ENCODE peak calls at places on chromosomes 16 and 17, in nine cellular contexts. Q is NT2/D1, B is fibroblast of lung, J is neural progenitor cell, K is psoas muscle, H is ovary, G is cardiac muscle cell, T is PC-3, S is H9. C is an unnamed sample.

GRCh38 chr16:27317320-27317719 is 3.5 kb downstream of the IL4R start:
- DNase-seq in J (no peak), T (no peak), Q (no peak), K (no peak), B (no peak), H (peak; percentile 18), S (no peak), G (no peak), C (peak; percentile 83)

GRCh38 chr17:64661981-64662773 is at the start of gene SMURF2:
- DNase-seq in B (peak; percentile 63), G (peak; percentile 74), T (peak; percentile 74), J (peak; percentile 90), Q (peak; percentile 42), H (peak; percentile 84), S (peak; percentile 90), K (peak; percentile 89), C (peak; percentile 79)

GRCh38 chr16:84357191-84357651 is 11.1 kb upstream of the ATP2C2 start:
- DNase-seq in Q (no peak), G (peak; percentile 46), K (no peak), T (peak; percentile 81), H (no peak), S (no peak), J (no peak), B (peak; percentile 73), C (peak; percentile 66)

GRCh38 chr16:83899272-83899897 is 470 bp downstream of the MLYCD start:
- DNase-seq in S (peak; percentile 58), K (peak; percentile 74), J (peak; percentile 82), T (peak; percentile 21), H (peak; percentile 70), G (peak; percentile 73), B (peak; percentile 71), Q (peak; percentile 48), C (peak; percentile 48)

GRCh38 chr16:83245061-83245460 is 562.7 kb upstream of the HSBP1 start:
- DNase-seq in H (no peak), G (peak; percentile 26), Q (no peak), T (no peak), J (no peak), B (peak; percentile 46), S (no peak), K (no peak), C (no peak)

GRCh38 chr17:17041018-17041521 is 1.2 kb upstream of the MPRIP start:
- DNase-seq in B (peak; percentile 47), K (peak; percentile 84), J (no peak), H (peak; percentile 32), T (peak; percentile 82), G (no peak), Q (no peak), S (no peak), C (peak; percentile 49)

GRCh38 chr16:21650517-21650916 is 1.9 kb downstream of the IGSF6 start:
- DNase-seq in H (no peak), T (no peak), B (no peak), G (peak; percentile 67), S (no peak), J (no peak), K (no peak), Q (no peak), C (no peak)

GRCh38 chr16:81855552-81856153 is 76.6 kb downstream of the PLCG2 start:
- DNase-seq in G (no peak), S (no peak), J (no peak), T (no peak), Q (no peak), H (no peak), B (no peak), K (no peak), C (no peak)

GRCh38 chr16:21971856-21972255 is 18.7 kb downstream of the UQCRC2 start:
- DNase-seq in B (no peak), K (no peak), Q (no peak), G (no peak), S (no peak), H (no peak), J (no peak), T (no peak), C (no peak)

GRCh38 chr16:75225092-75225491 is 6.3 kb downstream of the CTRB1 start:
- DNase-seq in J (no peak), K (peak; percentile 52), S (no peak), G (no peak), B (peak; percentile 51), Q (no peak), H (no peak), T (no peak), C (no peak)

GRCh38 chr17:79936661-79937434 is 97.6 kb upstream of the CBX4 start:
- DNase-seq in J (no peak), H (peak; percentile 45), B (no peak), S (no peak), K (peak; percentile 51), G (no peak), Q (no peak), T (no peak), C (no peak)

GRCh38 chr17:36534117-36534880 is at the start of gene MYO19:
- DNase-seq in T (peak; percentile 66), G (peak; percentile 66), Q (no peak), H (peak; percentile 83), B (peak; percentile 58), J (peak; percentile 92), S (peak; percentile 89), K (peak; percentile 84), C (peak; percentile 95)

GRCh38 chr16:637081-638018 is 1.2 kb upstream of the METTL26 start:
- DNase-seq in B (peak; percentile 78), S (peak; percentile 90), K (peak; percentile 96), Q (no peak), T (peak; percentile 71), J (peak; percentile 73), G (peak; percentile 94), H (peak; percentile 93), C (no peak)

GRCh38 chr16:27407158-27407557 is 5.2 kb downstream of the IL21R start:
- DNase-seq in H (no peak), J (no peak), Q (no peak), T (no peak), S (no peak), K (no peak), B (no peak), G (no peak), C (no peak)

GRCh38 chr17:4529533-4530152 is 25.5 kb downstream of the MYBBP1A start:
- DNase-seq in G (no peak), K (no peak), S (no peak), Q (no peak), H (no peak), T (no peak), J (no peak), B (no peak), C (no peak)
- H3K27me3 ChIP-seq in G (no peaks in the 10 kb centered on the region), K (no peaks in the 10 kb centered on the region), S (peaks cover 6% of the 10 kb centered on the region), Q (peaks cover 64% of the 10 kb centered on the region), H (no peaks in the 10 kb centered on the region), T (no peaks in the 10 kb centered on the region), J (peaks cover 21% of the 10 kb centered on the region), B (peaks cover 6% of the 10 kb centered on the region), C (peaks cover 58% of the 10 kb centered on the region)

GRCh38 chr17:77462101-77462500 is 321.3 kb downstream of the SEC14L1 start:
- DNase-seq in B (no peak), S (no peak), G (no peak), T (no peak), H (no peak), J (no peak), K (no peak), Q (no peak), C (no peak)

GRCh38 chr17:77461277-77462057 is 320.7 kb downstream of the SEC14L1 start:
- DNase-seq in B (no peak), S (no peak), H (no peak), J (no peak), K (no peak), T (no peak), Q (no peak), G (no peak), C (no peak)

GRCh38 chr17:77459018-77459755 is 318.4 kb downstream of the SEC14L1 start:
- DNase-seq in J (no peak), B (no peak), Q (no peak), K (no peak), S (no peak), G (no peak), T (no peak), H (no peak), C (no peak)

GRCh38 chr17:77458202-77459017 is 317.6 kb downstream of the SEC14L1 start:
- DNase-seq in J (no peak), K (no peak), H (no peak), G (no peak), S (no peak), T (no peak), Q (no peak), B (no peak), C (no peak)

DNA sequence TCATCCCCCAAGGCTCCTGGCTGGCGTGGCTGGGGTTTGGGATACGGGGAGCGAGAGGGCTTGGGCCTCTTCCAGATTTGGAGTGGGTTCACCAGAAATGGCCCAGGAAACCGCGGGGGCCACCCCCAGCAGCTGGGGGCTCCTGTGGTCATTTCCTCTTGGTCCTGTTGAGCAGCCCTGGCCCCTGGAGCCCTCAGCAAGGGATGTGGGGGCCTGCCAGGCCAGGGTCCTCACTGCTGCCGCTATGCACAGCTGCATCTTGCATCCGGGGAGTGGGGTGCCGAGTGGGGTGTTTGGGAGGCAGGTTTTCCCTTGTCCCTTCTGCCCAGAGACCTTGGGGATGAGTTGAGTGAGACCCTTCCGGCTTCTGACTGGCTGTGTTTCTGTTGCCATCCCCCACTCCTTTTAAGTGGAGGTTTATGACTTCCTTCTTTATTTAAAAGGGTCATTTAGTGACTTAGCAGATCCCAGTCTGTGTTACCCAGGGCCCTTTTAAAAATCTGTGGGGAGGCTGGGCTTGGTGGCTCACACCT is 319.8 kb downstream of the SEC14L1 start:
- DNase-seq in G (no peak), J (no peak), B (no peak), T (no peak), H (no peak), Q (no peak), S (no peak), K (peak; percentile 40), C (no peak)
- H3K4me1 ChIP-seq in G (peaks cover 54% of the 10 kb centered on the region), J (peaks cover 32% of the 10 kb centered on the region), B (peaks cover 13% of the 10 kb centered on the region), T (peaks cover 6% of the 10 kb centered on the region), H (peaks cover 2% of the 10 kb centered on the region), Q (peaks cover 21% of the 10 kb centered on the region), S (no peaks in the 10 kb centered on the region), K (peaks cover 24% of the 10 kb centered on the region), C (peaks cover 5% of the 10 kb centered on the region)

GRCh38 chr17:35214631-35215273 is 20.6 kb upstream of the SLC35G3 start:
- DNase-seq in J (no peak), G (no peak), B (no peak), K (no peak), S (no peak), Q (no peak), T (no peak), H (no peak), C (no peak)
- H3K27me3 ChIP-seq in J (peaks cover 29% of the 10 kb centered on the region), G (peaks cover 20% of the 10 kb centered on the region), B (peaks cover 2% of the 10 kb centered on the region), K (no peaks in the 10 kb centered on the region), S (no peaks in the 10 kb centered on the region), Q (no peaks in the 10 kb centered on the region), T (peaks cover 33% of the 10 kb centered on the region), H (no peaks in the 10 kb centered on the region), C (peaks cover 22% of the 10 kb centered on the region)

DNA sequence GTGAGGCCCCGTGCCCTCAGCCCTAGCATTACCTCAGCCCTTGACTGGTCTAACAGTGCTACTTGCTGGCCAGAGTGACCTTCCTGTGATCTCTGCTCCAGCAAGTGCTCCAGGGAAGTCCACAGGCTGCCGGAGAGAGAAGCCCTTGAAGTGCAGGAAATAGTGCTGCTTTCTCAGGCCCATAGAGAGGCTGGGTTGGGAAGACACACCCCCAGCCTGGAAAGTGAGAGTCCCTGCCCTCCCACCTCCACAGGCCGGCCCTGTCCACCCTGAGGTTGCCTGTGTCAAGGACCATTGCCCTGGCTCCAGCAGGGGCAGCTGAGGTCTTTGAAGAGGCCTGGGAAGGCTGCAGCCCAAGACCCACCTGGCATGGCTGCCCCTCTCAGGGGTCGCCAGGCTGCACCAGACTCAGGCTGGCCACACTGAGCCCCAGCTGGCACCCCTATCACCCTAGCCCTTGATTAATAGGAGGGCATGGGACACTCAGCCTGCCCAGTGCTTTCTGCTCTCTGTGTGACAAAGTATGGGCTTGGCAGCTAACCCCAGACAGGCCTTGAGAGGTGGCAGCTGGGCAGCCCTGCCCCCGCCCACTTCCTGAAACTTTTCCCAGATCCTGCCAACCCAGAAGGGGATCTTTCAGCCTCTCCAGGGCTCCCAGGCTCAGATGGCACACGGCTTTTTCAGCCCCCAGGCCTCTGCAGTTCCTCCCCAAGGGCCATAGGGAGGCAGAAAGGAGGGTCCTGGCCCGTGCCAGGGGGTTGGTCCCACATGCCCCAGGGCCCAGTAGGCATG is 21.7 kb downstream of the ATP6V0D1 start:
- DNase-seq in K (peak; percentile 70), S (no peak), B (no peak), H (no peak), T (no peak), Q (no peak), J (no peak), G (peak; percentile 25), C (no peak)
- H3K4me1 ChIP-seq in K (peaks cover 94% of the 10 kb centered on the region), S (no peaks in the 10 kb centered on the region), B (peaks cover 19% of the 10 kb centered on the region), H (peaks cover 45% of the 10 kb centered on the region), T (no peaks in the 10 kb centered on the region), Q (peaks cover 19% of the 10 kb centered on the region), J (no peaks in the 10 kb centered on the region), G (peaks cover 20% of the 10 kb centered on the region), C (peaks cover 5% of the 10 kb centered on the region)

C was measured in foreskin keratinocyte.